ENCODE peak calls at places on chromosomes 1 and 21, in six cellular contexts. M is stimulated activated CD4-positive, alpha-beta T cell treated with anti-CD3 and anti-CD28 coated beads, Interleukin-2, amount 100 ng/mL, for 24 hours; U is activated naive CD4-positive, alpha-beta T cell; S is progenitor cell of endocrine pancreas; B is amniotic stem cell; R is HEK293T. K is an unnamed sample.
A peak's percentile ranks its signal among the peaks of the same experiment; 100 is the strongest.

GRCh38 chr1:211247921-211248320 is 11.2 kb upstream of the RCOR3 start:
- DNase-seq in R (no peak), U (no peak), B (no peak), M (no peak), S (no peak), K (no peak)

GRCh38 chr21:16079830-16080229 is 350.0 kb downstream of the USP25 start:
- DNase-seq in M (no peak), S (no peak), B (no peak), U (no peak), R (no peak), K (no peak)

GRCh38 chr1:25804244-25804963 is 4.4 kb downstream of the SELENON start:
- DNase-seq in B (no peak), U (no peak), R (no peak), S (no peak), M (no peak), K (no peak)

GRCh38 chr1:97849350-97850339 is 71.2 kb downstream of the DPYD start:
- DNase-seq in M (no peak), R (peak; percentile 8), S (no peak), B (peak; percentile 64), U (no peak), K (peak; percentile 47)

GRCh38 chr1:201732351-201732750 is 96.6 kb upstream of the IPO9 start:
- DNase-seq in U (no peak), S (no peak), B (no peak), M (no peak), R (no peak), K (no peak)

GRCh38 chr21:33698088-33698487 is 55.8 kb downstream of the ITSN1 start:
- DNase-seq in M (no peak), R (no peak), U (no peak), B (no peak), S (no peak), K (no peak)

GRCh38 chr1:110282395-110282794 is 56.8 kb upstream of the RBM15 start:
- DNase-seq in M (no peak), U (no peak), R (no peak), B (no peak), S (no peak), K (no peak)

GRCh38 chr1:179058343-179059184 is 23.3 kb upstream of the TOR3A start:
- DNase-seq in U (no peak), B (no peak), R (no peak), S (no peak), M (no peak), K (no peak)

GRCh38 chr1:31666290-31666963 is 21.8 kb upstream of the PEF1 start:
- DNase-seq in S (no peak), B (no peak), U (no peak), M (no peak), R (no peak), K (no peak)